ENCODE peak calls at places on chromosome 13, in seven cellular contexts. C is psoas muscle, H is Caco-2, S is heart right ventricle, K is bronchial epithelial cell, T is uterus, Q is adrenal gland. I is an unnamed sample.

GRCh38 chr13:111344471-111345191 is 24.2 kb downstream of the TEX29 start:
- DNase-seq in S (no peak), T (no peak), Q (no peak), H (no peak), K (peak), C (peak), I (peak)

GRCh38 chr13:59343993-59344780 is 819.5 kb downstream of the DIAPH3 start:
- DNase-seq in H (no peak), Q (no peak), S (no peak), T (no peak), K (no peak), C (no peak), I (no peak)

GRCh38 chr13:85497652-85498051 is 301.6 kb downstream of the SLITRK6 start:
- DNase-seq in K (peak), S (no peak), Q (no peak), C (no peak), H (no peak), T (no peak), I (peak)

GRCh38 chr13:24618219-24618955 is 61.8 kb upstream of the ATP12A start:
- DNase-seq in H (no peak), C (no peak), T (no peak), K (peak), S (no peak), Q (no peak), I (no peak)

GRCh38 chr13:40480012-40480914 is 186.2 kb downstream of the FOXO1 start:
- DNase-seq in K (no peak), H (no peak), Q (no peak), T (no peak), S (no peak), C (no peak), I (no peak)

GRCh38 chr13:85742355-85742754 is 56.9 kb downstream of the SLITRK6 start:
- DNase-seq in H (no peak), K (no peak), S (no peak), C (no peak), Q (no peak), T (no peak), I (no peak)

GRCh38 chr13:61410266-61410665 is 5.4 kb downstream of the PCDH20 start:
- DNase-seq in K (no peak), S (no peak), C (no peak), T (no peak), Q (no peak), H (no peak), I (no peak)

GRCh38 chr13:101150998-101151397 is 265.3 kb downstream of the NALCN start:
- DNase-seq in S (no peak), C (no peak), T (no peak), Q (no peak), H (no peak), K (no peak), I (peak)

GRCh38 chr13:20969182-20969581 is 66.6 kb upstream of the XPO4 start:
- DNase-seq in S (no peak), Q (no peak), K (peak), T (no peak), H (no peak), C (no peak), I (peak)

GRCh38 chr13:20426766-20427448 is 98.8 kb downstream of the CRYL1 start:
- DNase-seq in H (no peak), K (no peak), T (no peak), C (no peak), S (no peak), Q (no peak), I (no peak)

GRCh38 chr13:111388851-111389500 is 68.5 kb downstream of the TEX29 start:
- DNase-seq in Q (no peak), T (no peak), H (no peak), K (no peak), C (no peak), S (no peak), I (no peak)

GRCh38 chr13:78593652-78594494 is 9.5 kb downstream of the POU4F1 start:
- DNase-seq in K (no peak), C (no peak), T (no peak), Q (no peak), H (no peak), S (no peak), I (no peak)

GRCh38 chr13:72199640-72200039 is 332.6 kb upstream of the DACH1 start:
- DNase-seq in H (no peak), C (no peak), Q (no peak), S (no peak), K (no peak), T (no peak), I (no peak)

GRCh38 chr13:110246530-110246929 is 60.4 kb downstream of the COL4A1 start:
- DNase-seq in H (no peak), T (peak), K (no peak), C (no peak), S (no peak), Q (no peak), I (no peak)

GRCh38 chr13:35711909-35712308 is 235.4 kb upstream of the MAB21L1 start:
- DNase-seq in C (no peak), S (no peak), Q (no peak), K (peak), T (no peak), H (no peak), I (no peak)

GRCh38 chr13:36819064-36819810 is at the start of gene RFXAP:
- DNase-seq in K (peak), Q (peak), S (peak), T (peak), C (peak), H (peak), I (peak)

GRCh38 chr13:71758823-71759222 is 108.2 kb downstream of the DACH1 start:
- DNase-seq in H (no peak), C (no peak), T (no peak), Q (no peak), K (peak), S (no peak), I (no peak)

GRCh38 chr13:85142351-85142750 is 656.9 kb downstream of the SLITRK6 start:
- DNase-seq in K (no peak), C (no peak), S (no peak), T (no peak), H (no peak), Q (no peak), I (no peak)

GRCh38 chr13:35839746-35840273 is 291.4 kb downstream of the DCLK1 start:
- DNase-seq in Q (no peak), S (peak), T (no peak), K (no peak), C (no peak), H (no peak), I (no peak)

GRCh38 chr13:71831716-71832115 is 35.3 kb downstream of the DACH1 start:
- DNase-seq in K (no peak), S (no peak), Q (no peak), C (no peak), T (no peak), H (no peak), I (peak)

GRCh38 chr13:93280688-93281087 is 54.1 kb downstream of the GPC6 start:
- DNase-seq in H (no peak), T (no peak), S (no peak), Q (no peak), K (no peak), C (no peak), I (no peak)

GRCh38 chr13:51976423-51976822 is 34.8 kb downstream of the ATP7B start:
- DNase-seq in Q (no peak), C (no peak), K (peak), S (no peak), H (no peak), T (no peak), I (no peak)

GRCh38 chr13:63088226-63088625 is 1672.6 kb upstream of the PCDH20 start:
- DNase-seq in H (no peak), S (no peak), C (no peak), K (no peak), T (no peak), Q (no peak), I (peak)

GRCh38 chr13:76685938-76686337 is 200.3 kb downstream of the KCTD12 start:
- DNase-seq in C (peak), S (no peak), K (no peak), T (no peak), Q (no peak), H (no peak), I (no peak)

GRCh38 chr13:84445776-84446175 is 563.5 kb upstream of the SLITRK1 start:
- DNase-seq in K (peak), C (no peak), S (no peak), Q (no peak), T (no peak), H (no peak), I (peak)

GRCh38 chr13:97245011-97245410 is 22.9 kb downstream of the MBNL2 start:
- DNase-seq in K (no peak), T (no peak), S (no peak), Q (no peak), C (no peak), H (no peak), I (no peak)

GRCh38 chr13:51148952-51149573 is 38.0 kb upstream of the C13orf42 start:
- DNase-seq in Q (peak), H (no peak), T (peak), K (peak), C (no peak), S (peak), I (peak)

GRCh38 chr13:40582531-40582930 is 83.9 kb downstream of the FOXO1 start:
- DNase-seq in K (no peak), S (no peak), Q (no peak), T (no peak), C (no peak), H (no peak), I (no peak)

GRCh38 chr13:21745307-21745706 is 74.4 kb downstream of the FGF9 start:
- DNase-seq in C (no peak), K (no peak), S (no peak), T (no peak), Q (no peak), H (no peak), I (no peak)

GRCh38 chr13:23599083-23599925 is 29.1 kb downstream of the TNFRSF19 start:
- DNase-seq in K (peak), T (no peak), Q (no peak), H (peak), S (no peak), C (no peak), I (no peak)
- H3K4me3 ChIP-seq in K (no peak), T (no peak), Q (no peak), H (no peak), S (no peak), C (no peak), I (no peak)

GRCh38 chr13:29845440-29846056 is 4.9 kb downstream of the UBL3 start:
- DNase-seq in T (no peak), K (no peak), C (no peak), H (no peak), S (no peak), Q (no peak), I (peak)
- TF ChIP-seq CTCF in T (peak), K (no peak), C (peak), H (peak), S (peak), Q (peak), I (peak)

GRCh38 chr13:30904043-30904442 is 2.0 kb upstream of the MEDAG start:
- DNase-seq in Q (no peak), H (no peak), K (no peak), S (no peak), T (no peak), C (no peak), I (no peak)

GRCh38 chr13:30907167-30907761 is 1.2 kb downstream of the MEDAG start:
- DNase-seq in C (no peak), T (no peak), S (peak), H (no peak), Q (no peak), K (peak), I (peak)

GRCh38 chr13:30908416-30908980 is 2.4 kb downstream of the MEDAG start:
- DNase-seq in H (no peak), K (no peak), C (no peak), T (peak), S (peak), Q (no peak), I (no peak)

GRCh38 chr13:30906411-30906990 is 430 bp downstream of the MEDAG start:
- DNase-seq in K (no peak), H (no peak), Q (no peak), T (no peak), C (no peak), S (no peak), I (no peak)

DNA sequence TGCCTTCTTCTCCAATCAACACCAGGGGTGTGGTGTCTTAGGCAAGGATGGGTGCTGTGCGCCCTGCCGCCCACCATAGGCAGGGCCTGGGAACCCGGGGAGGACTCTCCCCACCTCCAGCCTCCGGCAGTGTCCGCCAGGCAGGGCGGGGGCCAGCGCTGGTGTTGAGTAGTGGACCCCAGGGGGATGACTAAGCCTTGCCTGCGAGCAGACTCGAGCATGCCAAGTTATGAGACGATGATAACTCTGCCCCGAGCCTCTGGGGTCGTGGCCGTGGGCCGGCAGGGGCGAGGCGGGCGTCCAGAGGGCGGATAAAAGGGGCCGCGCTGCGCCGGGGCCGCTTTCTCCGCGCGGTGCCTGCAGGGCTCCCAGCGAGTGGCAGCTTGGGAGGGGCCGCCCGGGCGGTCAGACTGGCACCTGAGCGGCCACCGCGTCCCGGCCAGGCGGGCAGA is at the start of gene MEDAG:
- DNase-seq in K (peak), H (no peak), T (peak), Q (no peak), S (peak), C (peak), I (peak)
- H3K4me3 ChIP-seq in K (no peak), H (no peak), T (peak), Q (peak), S (peak), C (peak), I (peak)

GRCh38 chr13:54301085-54301484 is 1272.5 kb downstream of the OLFM4 start:
- DNase-seq in S (no peak), C (no peak), H (no peak), K (no peak), Q (no peak), T (no peak), I (no peak)
- TF ChIP-seq CTCF in S (no peak), C (no peak), H (no peak), K (no peak), Q (no peak), T (no peak), I (no peak)

GRCh38 chr13:30567072-30567471 is 50.6 kb upstream of the USPL1 start:
- DNase-seq in H (no peak), C (no peak), T (no peak), Q (no peak), S (no peak), K (no peak), I (no peak)

GRCh38 chr13:30577381-30577780 is 40.3 kb upstream of the USPL1 start:
- DNase-seq in Q (peak), C (no peak), H (no peak), S (no peak), K (peak), T (no peak), I (peak)

GRCh38 chr13:30569901-30570576 is 47.7 kb upstream of the USPL1 start:
- DNase-seq in K (peak), S (peak), C (no peak), H (no peak), Q (peak), T (peak), I (peak)

GRCh38 chr13:30576528-30576927 is 41.2 kb upstream of the USPL1 start:
- DNase-seq in C (no peak), H (no peak), S (peak), Q (peak), T (no peak), K (peak), I (peak)

GRCh38 chr13:30572859-30573275 is 44.9 kb upstream of the USPL1 start:
- DNase-seq in T (no peak), C (no peak), H (no peak), K (peak), S (peak), Q (no peak), I (peak)
- H3K4me3 ChIP-seq in T (peak), C (peak), H (no peak), K (peak), S (peak), Q (peak), I (peak)

GRCh38 chr13:45700971-45701900 is 884 bp upstream of the CBY2 start:
- DNase-seq in T (no peak), S (no peak), K (no peak), C (no peak), H (no peak), Q (no peak), I (no peak)
- TF ChIP-seq CTCF in T (no peak), S (no peak), K (no peak), C (no peak), H (no peak), Q (no peak), I (no peak)